ENCODE peak calls at places on chromosomes 12 and 14, in seven cellular contexts. X is A549; N is NCI-H1436; J is kidney; Y is fibroblast of lung; G is GM12892; H is activated CD4-positive, alpha-beta T cell treated with anti-CD3 and anti-CD28 coated beads, Interleukin-2, amount 50 U/mL, for 4 hours. L is an unnamed sample.

GRCh38 chr12:90261283-90261682 is 552.6 kb upstream of the ATP2B1 start:
- DNase-seq in X (no peak), N (no peak), J (no peak), Y (peak), G (no peak), H (no peak), L (no peak)

GRCh38 chr12:68334136-68334535 is 2.0 kb upstream of the MDM1 start:
- DNase-seq in X (peak), N (no peak), J (no peak), Y (no peak), G (no peak), H (no peak), L (no peak)

GRCh38 chr12:97927991-97928390 is 465.4 kb downstream of the RMST start:
- DNase-seq in X (no peak), N (no peak), J (no peak), Y (no peak), G (no peak), H (no peak), L (no peak)

GRCh38 chr14:69664865-69665526 is 53.6 kb downstream of the SUSD6 start:
- DNase-seq in X (no peak), N (no peak), J (no peak), Y (no peak), G (no peak), H (no peak), L (no peak)

GRCh38 chr12:52789637-52790426 is 6.1 kb downstream of the KRT3 start:
- DNase-seq in X (no peak), N (no peak), J (peak), Y (peak), G (no peak), H (no peak), L (no peak)

GRCh38 chr12:41743835-41744234 is 400.8 kb downstream of the GXYLT1 start:
- DNase-seq in X (peak), N (no peak), J (no peak), Y (peak), G (no peak), H (no peak), L (no peak)

GRCh38 chr12:119154435-119154818 is 24.3 kb upstream of the HSPB8 start:
- DNase-seq in X (peak), N (no peak), J (no peak), Y (no peak), G (no peak), H (no peak), L (no peak)

GRCh38 chr12:123152823-123153222 is 1.9 kb upstream of the PITPNM2 start:
- DNase-seq in X (no peak), N (no peak), J (no peak), Y (no peak), G (no peak), H (no peak), L (no peak)

GRCh38 chr12:9864913-9865675 is 4.1 kb downstream of the CLEC2B start:
- DNase-seq in X (no peak), N (no peak), J (no peak), Y (no peak), G (no peak), H (no peak), L (no peak)

GRCh38 chr12:93851245-93851665 is 174.1 kb downstream of the CRADD start:
- DNase-seq in X (no peak), N (no peak), J (no peak), Y (no peak), G (no peak), H (no peak), L (no peak)

GRCh38 chr14:22549981-22550670 is 38.9 kb downstream of the DAD1 start:
- DNase-seq in X (no peak), N (no peak), J (no peak), Y (peak), G (peak), H (peak), L (no peak)

GRCh38 chr12:54719691-54720090 is 71.5 kb upstream of the DCD start:
- DNase-seq in X (no peak), N (no peak), J (no peak), Y (no peak), G (no peak), H (no peak), L (no peak)

GRCh38 chr12:62767506-62767905 is 167.4 kb downstream of the PPM1H start:
- DNase-seq in X (peak), N (no peak), J (no peak), Y (peak), G (no peak), H (no peak), L (no peak)

GRCh38 chr14:35215110-35215872 is 76.9 kb upstream of the PSMA6 start:
- DNase-seq in X (peak), N (no peak), J (no peak), Y (peak), G (no peak), H (no peak), L (no peak)

GRCh38 chr12:54257332-54257731 is 22.6 kb downstream of the CBX5 start:
- DNase-seq in X (no peak), N (no peak), J (no peak), Y (no peak), G (no peak), H (no peak), L (no peak)

GRCh38 chr12:94010307-94010706 is 138.1 kb upstream of the PLXNC1 start:
- DNase-seq in X (no peak), N (no peak), J (no peak), Y (no peak), G (no peak), H (no peak), L (no peak)

GRCh38 chr14:104361101-104361591 is 218.4 kb upstream of the C14orf180 start:
- DNase-seq in X (no peak), N (no peak), J (peak), Y (no peak), G (no peak), H (no peak), L (peak)

GRCh38 chr14:32367501-32367900 is 38.4 kb downstream of the AKAP6 start:
- DNase-seq in X (no peak), N (no peak), J (no peak), Y (peak), G (no peak), H (no peak), L (no peak)

GRCh38 chr14:61573748-61574513 is 121.4 kb upstream of the HIF1A start:
- DNase-seq in X (no peak), N (no peak), J (no peak), Y (peak), G (no peak), H (no peak), L (no peak)

GRCh38 chr12:122862110-122862634 is 26.9 kb downstream of the HIP1R start:
- DNase-seq in X (no peak), N (no peak), J (peak), Y (no peak), G (no peak), H (no peak), L (peak)

GRCh38 chr14:92613008-92613658 is 99.6 kb downstream of the RIN3 start:
- DNase-seq in X (peak), N (peak), J (no peak), Y (peak), G (no peak), H (peak), L (no peak)

GRCh38 chr12:96698521-96698920 is 208.5 kb upstream of the NEDD1 start:
- DNase-seq in X (peak), N (no peak), J (no peak), Y (no peak), G (no peak), H (no peak), L (no peak)

GRCh38 chr14:28813810-28814209 is 47.2 kb downstream of the FOXG1 start:
- DNase-seq in X (no peak), N (no peak), J (no peak), Y (peak), G (no peak), H (no peak), L (no peak)

GRCh38 chr12:15963271-15963670 is 52.1 kb downstream of the DERA start:
- DNase-seq in X (no peak), N (no peak), J (no peak), Y (peak), G (no peak), H (no peak), L (no peak)

GRCh38 chr14:35730871-35731270 is 78.2 kb downstream of the RALGAPA1 start:
- DNase-seq in X (no peak), N (no peak), J (no peak), Y (no peak), G (no peak), H (no peak), L (no peak)

L was measured in suprapubic skin.